ENCODE peak calls at places on chromosomes 5 and 9, in six cellular contexts. A is stomach, T is HCT116, Z is psoas muscle, K is endodermal cell, M is transverse colon. O is an unnamed sample. For H3K4me1, the result is how much of the 10 kb centered on the place peaks cover.

GRCh38 chr9:35110327-35110758 is 5.3 kb downstream of the ATOSB start:
- DNase-seq in A (peak), T (no peak), Z (peak), K (no peak), M (no peak), O (no peak)

GRCh38 chr5:179408646-179409045 is 63.4 kb upstream of the ADAMTS2 start:
- DNase-seq in A (no peak), T (no peak), Z (no peak), K (no peak), M (no peak), O (no peak)

GRCh38 chr9:134892820-134893420 is 12.3 kb downstream of the FCN2 start:
- DNase-seq in A (peak), T (no peak), Z (no peak), K (peak), M (no peak), O (no peak)

GRCh38 chr9:70488793-70489105 is 74.3 kb upstream of the KLF9 start:
- DNase-seq in A (no peak), T (no peak), Z (no peak), K (no peak), M (no peak), O (no peak)

GRCh38 chr9:1400983-1401382 is 350.8 kb downstream of the DMRT2 start:
- DNase-seq in A (no peak), T (no peak), Z (no peak), K (no peak), M (no peak), O (no peak)

GRCh38 chr9:121819511-121820231 is 168.2 kb downstream of the DAB2IP start:
- DNase-seq in A (no peak), T (no peak), Z (no peak), K (peak), M (no peak), O (no peak)

GRCh38 chr5:9558319-9558965 is 12.6 kb upstream of the SEMA5A start:
- DNase-seq in A (no peak), T (no peak), Z (no peak), K (no peak), M (peak), O (no peak)

GRCh38 chr5:53503819-53504218 is 23.4 kb downstream of the FST start:
- DNase-seq in A (no peak), T (no peak), Z (no peak), K (no peak), M (no peak), O (no peak)

GRCh38 chr9:128007566-128008138 is 26.9 kb upstream of the EEIG1 start:
- DNase-seq in A (peak), T (peak), Z (peak), K (no peak), M (peak), O (no peak)

GRCh38 chr5:116520706-116521105 is 53.9 kb downstream of the SEMA6A start:
- DNase-seq in A (no peak), T (no peak), Z (no peak), K (no peak), M (no peak), O (no peak)

GRCh38 chr5:84287964-84288363 is 96.7 kb downstream of the EDIL3 start:
- DNase-seq in A (no peak), T (peak), Z (no peak), K (no peak), M (no peak), O (no peak)

GRCh38 chr5:111043712-111044506 is 27.6 kb upstream of the TSLP start:
- DNase-seq in A (no peak), T (no peak), Z (no peak), K (peak), M (no peak), O (no peak)

GRCh38 chr9:21324040-21324439 is 11.2 kb downstream of the KLHL9 start:
- DNase-seq in A (no peak), T (no peak), Z (no peak), K (no peak), M (no peak), O (no peak)

GRCh38 chr5:17405976-17406876 is 91.8 kb upstream of the TAF11L2 start:
- DNase-seq in A (no peak), T (no peak), Z (no peak), K (no peak), M (no peak), O (no peak)

GRCh38 chr5:10702040-10702629 is 58.9 kb downstream of the DAP start:
- DNase-seq in A (peak), T (peak), Z (no peak), K (no peak), M (no peak), O (peak)

GRCh38 chr5:150489358-150490295 is 18.3 kb upstream of the NDST1 start:
- DNase-seq in A (no peak), T (no peak), Z (no peak), K (peak), M (peak), O (no peak)

GRCh38 chr9:18330736-18331335 is 143.1 kb upstream of the ADAMTSL1 start:
- DNase-seq in A (no peak), T (no peak), Z (no peak), K (no peak), M (no peak), O (no peak)

GRCh38 chr5:128546658-128547281 is 8.7 kb upstream of the FBN2 start:
- DNase-seq in A (no peak), T (no peak), Z (no peak), K (peak), M (no peak), O (no peak)

GRCh38 chr5:166436857-166437256 is 1854.6 kb upstream of the WWC1 start:
- DNase-seq in A (no peak), T (no peak), Z (no peak), K (no peak), M (no peak), O (no peak)

GRCh38 chr9:37283730-37284235 is 138.7 kb upstream of the GRHPR start:
- DNase-seq in A (no peak), T (no peak), Z (no peak), K (no peak), M (no peak), O (no peak)

GRCh38 chr9:14051459-14051858 is 262.5 kb downstream of the NFIB start:
- DNase-seq in A (no peak), T (no peak), Z (no peak), K (no peak), M (no peak), O (no peak)

GRCh38 chr9:89886281-89886700 is 281.5 kb downstream of the GADD45G start:
- DNase-seq in A (peak), T (no peak), Z (no peak), K (peak), M (no peak), O (no peak)

GRCh38 chr9:122206118-122207046 is 22.4 kb downstream of the LHX6 start:
- DNase-seq in A (no peak), T (no peak), Z (no peak), K (no peak), M (no peak), O (no peak)

GRCh38 chr9:91376239-91376638 is 14.5 kb upstream of the AUH start:
- DNase-seq in A (no peak), T (no peak), Z (no peak), K (no peak), M (no peak), O (no peak)

GRCh38 chr9:107698779-107699564 is 209.4 kb upstream of the KLF4 start:
- DNase-seq in A (no peak), T (no peak), Z (no peak), K (no peak), M (no peak), O (no peak)

GRCh38 chr5:13833440-13833839 is 111.0 kb downstream of the DNAH5 start:
- DNase-seq in A (no peak), T (no peak), Z (no peak), K (no peak), M (no peak), O (no peak)

GRCh38 chr9:92455217-92455616 is 27.1 kb downstream of the ASPN start:
- DNase-seq in A (no peak), T (peak), Z (no peak), K (peak), M (no peak), O (no peak)

GRCh38 chr5:157714036-157714435 is 17.2 kb upstream of the THG1L start:
- DNase-seq in A (no peak), T (no peak), Z (no peak), K (no peak), M (no peak), O (no peak)

GRCh38 chr5:132546108-132546507 is 2.8 kb upstream of the IL5 start:
- DNase-seq in A (no peak), T (no peak), Z (no peak), K (no peak), M (no peak), O (no peak)

GRCh38 chr5:122471031-122471751 is 159.2 kb downstream of the SNCAIP start:
- DNase-seq in A (no peak), T (no peak), Z (no peak), K (peak), M (no peak), O (no peak)

GRCh38 chr5:139633295-139634027 is 14.7 kb upstream of the CXXC5 start:
- DNase-seq in A (peak), T (no peak), Z (peak), K (peak), M (peak), O (peak)

GRCh38 chr5:17123785-17124184 is 93.6 kb upstream of the BASP1 start:
- DNase-seq in A (no peak), T (no peak), Z (no peak), K (no peak), M (no peak), O (no peak)

GRCh38 chr5:154793599-154794524 is 38.7 kb downstream of the LARP1 start:
- DNase-seq in A (no peak), T (no peak), Z (no peak), K (no peak), M (no peak), O (no peak)

GRCh38 chr9:109977521-109977920 is 197.5 kb downstream of the PALM2AKAP2 start:
- DNase-seq in A (no peak), T (no peak), Z (no peak), K (peak), M (no peak), O (no peak)
- H3K4me1 ChIP-seq in A (under half), T (under half), Z (under half), K (under half), M (under half), O (under half)

GRCh38 chr5:67193479-67193878 is 3.1 kb downstream of the CD180 start:
- DNase-seq in A (no peak), T (no peak), Z (no peak), K (no peak), M (no peak), O (no peak)

GRCh38 chr5:67195406-67196275 is 958 bp downstream of the CD180 start:
- DNase-seq in A (no peak), T (no peak), Z (no peak), K (no peak), M (no peak), O (no peak)

GRCh38 chr5:67192719-67193464 is 3.7 kb downstream of the CD180 start:
- DNase-seq in A (no peak), T (no peak), Z (no peak), K (no peak), M (no peak), O (no peak)

GRCh38 chr5:67196537-67197059 is at the start of gene CD180:
- DNase-seq in A (no peak), T (no peak), Z (no peak), K (no peak), M (no peak), O (no peak)

GRCh38 chr5:67194169-67194568 is 2.4 kb downstream of the CD180 start:
- DNase-seq in A (no peak), T (no peak), Z (no peak), K (no peak), M (no peak), O (no peak)
- H3K4me1 ChIP-seq in A (under half), T (under half), Z (under half), K (under half), M (under half), O (under half)

GRCh38 chr5:151699071-151699901 is 12.6 kb upstream of the SPARC start:
- DNase-seq in A (peak), T (no peak), Z (peak), K (peak), M (peak), O (peak)
- H3K4me1 ChIP-seq in A (under half), T (under half), Z (half or more), K (under half), M (under half), O (under half)

GRCh38 chr9:32625320-32625719 is 10.1 kb downstream of the TAF1L start:
- DNase-seq in A (no peak), T (no peak), Z (no peak), K (no peak), M (no peak), O (no peak)
- H3K4me1 ChIP-seq in A (under half), T (under half), Z (under half), K (under half), M (under half), O (under half)

DNA sequence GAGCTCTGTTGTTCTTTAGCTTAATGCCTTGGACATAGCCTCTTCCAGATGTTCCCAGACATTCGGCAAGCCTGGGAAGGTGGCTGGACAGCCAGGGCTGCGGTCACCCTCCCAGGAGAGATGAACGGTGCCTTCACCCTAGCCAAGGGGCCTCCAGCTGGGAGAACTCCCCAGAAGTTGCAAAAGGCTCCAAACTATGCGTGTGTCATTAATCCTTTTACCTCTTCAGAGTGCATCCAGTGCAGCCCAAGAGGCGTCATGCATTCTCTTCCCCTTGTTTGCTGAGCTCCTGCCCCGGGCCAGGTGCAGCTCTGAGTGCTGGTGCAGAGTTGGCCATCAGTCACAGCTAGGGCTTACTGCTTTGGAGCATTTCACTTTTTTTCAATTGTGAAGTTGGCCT is 22.8 kb downstream of the HMCN2 start:
- DNase-seq in A (no peak), T (no peak), Z (peak), K (peak), M (no peak), O (no peak)
- H3K4me1 ChIP-seq in A (under half), T (under half), Z (under half), K (under half), M (under half), O (under half)

GRCh38 chr5:113119271-113119924 is 142.8 kb downstream of the DCP2 start:
- DNase-seq in A (no peak), T (no peak), Z (peak), K (no peak), M (peak), O (no peak)
- H3K4me1 ChIP-seq in A (half or more), T (under half), Z (under half), K (under half), M (under half), O (under half)

DNA sequence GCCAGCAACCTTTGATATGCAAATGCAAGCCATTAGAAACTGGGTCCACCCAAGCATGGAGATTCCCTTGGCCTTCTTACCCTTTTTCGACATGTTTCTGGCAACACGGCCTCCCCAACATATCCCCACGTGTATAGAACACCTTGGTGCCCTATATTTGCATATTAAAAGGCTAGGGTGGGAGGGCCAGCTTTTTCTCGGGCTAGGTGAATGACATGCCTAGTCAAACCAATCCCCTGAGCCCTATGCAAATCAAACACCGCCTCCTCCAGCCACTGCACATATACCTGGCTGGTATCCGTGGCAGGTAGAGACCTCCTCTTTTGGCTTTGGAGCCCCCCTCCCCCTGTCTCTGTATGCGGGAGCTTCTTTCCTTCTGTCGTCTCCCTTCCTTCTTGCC is 55.7 kb upstream of the ZFR start:
- DNase-seq in A (no peak), T (no peak), Z (no peak), K (peak), M (no peak), O (no peak)
- H3K4me1 ChIP-seq in A (under half), T (under half), Z (under half), K (under half), M (under half), O (under half)

DNA sequence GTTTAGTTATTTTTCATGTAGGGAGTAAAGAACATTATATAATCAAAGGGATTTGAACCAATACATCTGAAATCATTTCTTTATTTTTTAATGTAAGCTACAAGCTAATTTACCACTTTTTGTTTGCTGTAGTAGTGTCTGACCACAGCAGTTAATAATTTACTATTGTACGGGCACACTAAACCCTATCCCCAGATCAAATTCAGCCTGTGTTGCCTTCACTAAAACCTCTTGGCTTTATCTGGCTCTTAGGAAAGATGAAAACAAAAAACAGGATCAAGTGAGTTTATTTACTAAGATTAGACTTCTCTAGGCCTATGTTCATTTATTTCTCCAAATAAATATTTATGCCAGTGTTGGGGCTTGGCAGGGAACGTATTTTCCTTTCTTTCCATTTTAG is 384.1 kb downstream of the EBF1 start:
- DNase-seq in A (no peak), T (no peak), Z (no peak), K (no peak), M (no peak), O (no peak)
- H3K4me1 ChIP-seq in A (under half), T (under half), Z (under half), K (under half), M (under half), O (under half)

DNA sequence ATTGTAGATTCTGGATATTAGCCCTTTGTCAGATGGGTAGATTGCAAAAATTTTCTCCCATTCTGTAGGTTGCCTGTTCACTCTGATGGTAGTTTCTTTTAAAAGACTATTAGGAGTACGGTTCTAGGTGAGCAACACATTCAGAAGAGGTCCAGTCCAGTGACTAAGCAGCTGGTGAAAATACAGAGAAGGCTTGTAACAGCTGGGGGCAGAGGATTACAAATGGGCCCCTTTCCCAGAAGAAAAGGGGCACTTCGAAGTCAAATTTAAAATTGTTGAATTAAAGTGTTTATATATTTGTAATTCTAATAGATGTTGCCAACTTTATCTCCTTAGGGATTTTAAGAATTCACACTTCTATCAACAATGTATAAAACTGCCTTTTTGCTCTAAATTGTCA is 720.5 kb downstream of the TLE4 start:
- DNase-seq in A (no peak), T (no peak), Z (no peak), K (no peak), M (no peak), O (no peak)
- H3K4me1 ChIP-seq in A (under half), T (under half), Z (under half), K (under half), M (under half), O (under half)

DNA sequence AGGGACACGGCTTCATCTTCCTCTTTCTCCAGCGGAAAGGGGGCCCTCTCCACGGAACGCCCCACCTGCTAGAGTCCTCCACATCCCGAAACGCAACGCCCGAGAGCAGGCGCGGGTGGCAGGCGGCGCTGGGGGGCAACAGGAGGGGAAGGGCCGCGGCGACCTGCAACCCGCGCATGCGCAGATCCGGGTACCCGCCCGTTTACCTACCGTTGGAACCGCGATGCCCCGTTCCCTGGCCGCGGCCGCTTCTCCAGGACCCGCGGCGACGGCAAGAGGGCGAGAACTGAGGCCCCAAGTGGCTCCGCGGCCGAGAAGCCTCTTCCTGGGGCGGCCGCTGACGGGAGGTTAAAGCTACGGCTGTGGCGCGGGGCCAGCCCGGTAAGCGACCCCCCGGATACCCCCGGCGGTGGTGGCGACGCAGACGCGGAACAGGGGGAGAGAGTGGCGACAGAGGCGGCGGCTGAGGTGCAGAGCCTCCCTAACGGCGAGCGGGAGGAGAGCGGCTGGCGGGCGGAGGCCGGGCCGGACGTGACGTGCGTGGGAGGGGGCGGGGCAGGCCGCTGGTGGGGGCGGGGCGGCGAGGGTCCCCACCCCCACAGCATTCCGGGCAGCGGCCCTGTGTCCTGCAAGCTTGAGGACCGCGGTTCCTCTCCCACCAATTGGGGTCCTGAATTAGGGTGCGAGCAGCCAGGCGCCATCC is at the start of gene FAM13B:
- DNase-seq in A (peak), T (peak), Z (peak), K (peak), M (peak), O (peak)
- H3K4me1 ChIP-seq in A (half or more), T (under half), Z (under half), K (under half), M (under half), O (under half)

O was measured in pancreas.